ENCODE peak calls at places on chromosomes 16 and 17, in nine cellular contexts. One of them, this sample, is unnamed.

GRCh38 chr16:28313587-28313986 is 21.3 kb downstream of the SBK1 start:
- DNase-seq in thoracic aorta: no peak
- DNase-seq in IMR-90: no peak
- DNase-seq in A549: no peak
- DNase-seq in lower lobe of right lung: peak; percentile 20
- DNase-seq in lower leg skin: no peak
- DNase-seq in testis: no peak
- DNase-seq in left ventricle myocardium inferior: no peak
- DNase-seq in pancreas: no peak
- DNase-seq in this sample: no peak

GRCh38 chr16:15507299-15507958 is 73.0 kb downstream of the BMERB1 start:
- DNase-seq in thoracic aorta: no peak
- DNase-seq in IMR-90: peak; percentile 53
- DNase-seq in A549: no peak
- DNase-seq in lower lobe of right lung: no peak
- DNase-seq in lower leg skin: peak; percentile 66
- DNase-seq in testis: peak; percentile 42
- DNase-seq in left ventricle myocardium inferior: no peak
- DNase-seq in pancreas: no peak
- DNase-seq in this sample: no peak

GRCh38 chr16:67241008-67241900 is 6.0 kb downstream of the FHOD1 start:
- DNase-seq in thoracic aorta: no peak
- DNase-seq in IMR-90: peak; percentile 92
- DNase-seq in A549: peak; percentile 76
- DNase-seq in lower lobe of right lung: peak; percentile 90
- DNase-seq in lower leg skin: no peak
- DNase-seq in testis: no peak
- DNase-seq in left ventricle myocardium inferior: peak; percentile 81
- DNase-seq in pancreas: peak; percentile 66
- DNase-seq in this sample: no peak

GRCh38 chr16:49362230-49362629 is 11.4 kb upstream of the C16orf78 start:
- DNase-seq in thoracic aorta: no peak
- DNase-seq in IMR-90: no peak
- DNase-seq in A549: no peak
- DNase-seq in lower lobe of right lung: no peak
- DNase-seq in lower leg skin: no peak
- DNase-seq in testis: no peak
- DNase-seq in left ventricle myocardium inferior: no peak
- DNase-seq in pancreas: no peak
- DNase-seq in this sample: no peak

GRCh38 chr16:75483222-75483621 is 12.0 kb downstream of the CHST6 start:
- DNase-seq in thoracic aorta: no peak
- DNase-seq in IMR-90: peak; percentile 43
- DNase-seq in A549: no peak
- DNase-seq in lower lobe of right lung: no peak
- DNase-seq in lower leg skin: no peak
- DNase-seq in testis: no peak
- DNase-seq in left ventricle myocardium inferior: no peak
- DNase-seq in pancreas: no peak
- DNase-seq in this sample: no peak

GRCh38 chr17:66281671-66282369 is 20.6 kb upstream of the PRKCA start:
- DNase-seq in thoracic aorta: no peak
- DNase-seq in IMR-90: no peak
- DNase-seq in A549: no peak
- DNase-seq in lower lobe of right lung: no peak
- DNase-seq in lower leg skin: no peak
- DNase-seq in testis: no peak
- DNase-seq in left ventricle myocardium inferior: no peak
- DNase-seq in pancreas: no peak
- DNase-seq in this sample: no peak

GRCh38 chr16:85166699-85167588 is 54.7 kb upstream of the CIBAR2 start:
- DNase-seq in thoracic aorta: no peak
- DNase-seq in IMR-90: no peak
- DNase-seq in A549: no peak
- DNase-seq in lower lobe of right lung: peak; percentile 29
- DNase-seq in lower leg skin: no peak
- DNase-seq in testis: no peak
- DNase-seq in left ventricle myocardium inferior: no peak
- DNase-seq in pancreas: peak; percentile 64
- DNase-seq in this sample: no peak

GRCh38 chr17:48127371-48128051 is 19.9 kb downstream of the SNX11 start:
- DNase-seq in thoracic aorta: no peak
- DNase-seq in IMR-90: no peak
- DNase-seq in A549: peak; percentile 81
- DNase-seq in lower lobe of right lung: no peak
- DNase-seq in lower leg skin: no peak
- DNase-seq in testis: no peak
- DNase-seq in left ventricle myocardium inferior: no peak
- DNase-seq in pancreas: no peak
- DNase-seq in this sample: peak; percentile 35

DNA sequence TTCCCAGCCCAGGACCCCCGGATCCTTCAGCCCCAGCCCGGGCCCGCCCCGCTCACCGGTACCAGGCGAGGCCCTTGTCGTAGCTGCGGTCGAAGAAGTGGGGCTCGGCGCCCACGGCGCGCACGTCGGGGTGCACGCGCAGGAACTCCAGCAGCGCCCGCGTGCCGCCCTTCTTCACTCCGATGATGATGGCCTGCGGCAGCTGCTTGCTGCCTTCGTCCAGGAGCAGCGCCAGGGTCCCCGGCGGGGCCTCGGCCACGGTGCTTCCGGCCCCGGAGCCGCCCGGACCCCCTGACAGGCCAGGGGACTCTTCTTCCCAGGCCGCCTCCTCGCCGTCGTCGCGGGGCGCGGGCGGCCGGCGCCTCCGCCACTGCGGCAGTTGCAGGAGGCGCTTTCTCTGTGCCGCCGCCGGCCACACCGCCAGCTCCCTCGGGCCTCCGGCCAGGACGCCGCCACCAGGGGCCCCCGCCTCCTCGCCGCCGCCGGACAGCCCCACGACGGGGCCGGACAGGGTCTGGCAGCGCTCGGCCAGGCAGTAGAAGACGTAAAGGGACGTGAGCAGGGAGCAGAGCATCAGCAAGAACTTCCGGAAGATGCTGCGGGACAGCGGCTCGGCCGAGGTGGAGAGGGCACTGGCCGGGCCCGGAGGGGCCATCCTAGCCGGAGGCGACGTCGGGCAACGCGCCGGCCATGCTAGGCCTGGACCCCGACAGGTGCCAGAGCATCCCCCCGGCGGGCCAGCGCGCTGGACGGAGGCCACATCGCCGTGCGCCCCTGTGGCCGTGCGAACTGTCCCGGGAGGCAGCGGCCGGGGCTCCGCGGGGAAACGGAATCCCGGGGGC is 1.0 kb downstream of the HS3ST3A1 start:
- DNase-seq in thoracic aorta: no peak
- DNase-seq in IMR-90: peak; percentile 25
- DNase-seq in A549: no peak
- DNase-seq in lower lobe of right lung: no peak
- DNase-seq in lower leg skin: no peak
- DNase-seq in testis: no peak
- DNase-seq in left ventricle myocardium inferior: no peak
- DNase-seq in pancreas: no peak
- DNase-seq in this sample: peak; percentile 15
- TF ChIP-seq CTCF in thoracic aorta: no peak
- TF ChIP-seq CTCF in IMR-90: peak; percentile 0
- TF ChIP-seq CTCF in A549: no peak
- TF ChIP-seq CTCF in lower lobe of right lung: no peak
- TF ChIP-seq CTCF in lower leg skin: no peak
- TF ChIP-seq CTCF in testis: no peak
- TF ChIP-seq CTCF in left ventricle myocardium inferior: no peak
- TF ChIP-seq CTCF in pancreas: no peak
- TF ChIP-seq CTCF in this sample: no peak

GRCh38 chr17:77572065-77572601 is 386.4 kb upstream of the TNRC6C start:
- DNase-seq in thoracic aorta: no peak
- DNase-seq in IMR-90: no peak
- DNase-seq in A549: no peak
- DNase-seq in lower lobe of right lung: peak; percentile 37
- DNase-seq in lower leg skin: no peak
- DNase-seq in testis: no peak
- DNase-seq in left ventricle myocardium inferior: no peak
- DNase-seq in pancreas: no peak
- DNase-seq in this sample: peak; percentile 90

GRCh38 chr17:77570565-77570898 is 388.0 kb upstream of the TNRC6C start:
- DNase-seq in thoracic aorta: no peak
- DNase-seq in IMR-90: no peak
- DNase-seq in A549: no peak
- DNase-seq in lower lobe of right lung: peak; percentile 30
- DNase-seq in lower leg skin: no peak
- DNase-seq in testis: no peak
- DNase-seq in left ventricle myocardium inferior: no peak
- DNase-seq in pancreas: no peak
- DNase-seq in this sample: no peak

GRCh38 chr17:77571141-77571540 is 387.4 kb upstream of the TNRC6C start:
- DNase-seq in thoracic aorta: no peak
- DNase-seq in IMR-90: no peak
- DNase-seq in A549: no peak
- DNase-seq in lower lobe of right lung: peak; percentile 27
- DNase-seq in lower leg skin: no peak
- DNase-seq in testis: no peak
- DNase-seq in left ventricle myocardium inferior: no peak
- DNase-seq in pancreas: no peak
- DNase-seq in this sample: peak; percentile 95

GRCh38 chr17:77572851-77573250 is 385.7 kb upstream of the TNRC6C start:
- DNase-seq in thoracic aorta: no peak
- DNase-seq in IMR-90: no peak
- DNase-seq in A549: no peak
- DNase-seq in lower lobe of right lung: peak; percentile 11
- DNase-seq in lower leg skin: no peak
- DNase-seq in testis: no peak
- DNase-seq in left ventricle myocardium inferior: no peak
- DNase-seq in pancreas: no peak
- DNase-seq in this sample: no peak

DNA sequence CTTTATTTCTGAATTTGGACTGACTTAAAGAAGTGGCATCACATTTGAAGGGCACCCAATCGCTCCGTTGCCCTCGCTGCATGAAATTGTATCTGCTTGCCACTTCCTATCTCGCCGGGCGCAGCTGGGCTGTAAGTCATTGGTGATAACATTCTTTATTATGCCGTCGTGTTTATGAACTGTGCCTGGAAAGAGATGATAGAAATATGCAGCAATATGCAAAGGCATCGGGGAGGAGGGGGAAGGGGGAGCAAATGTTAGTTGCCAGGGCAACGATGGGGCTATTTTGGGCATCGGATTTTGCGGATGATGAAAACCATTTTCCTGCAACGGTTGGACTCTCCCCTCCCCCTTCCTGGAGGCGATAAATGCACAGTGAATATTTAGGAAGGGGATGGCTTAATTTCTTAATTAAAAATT is 386.9 kb upstream of the TNRC6C start:
- DNase-seq in thoracic aorta: no peak
- DNase-seq in IMR-90: peak; percentile 6
- DNase-seq in A549: no peak
- DNase-seq in lower lobe of right lung: peak; percentile 48
- DNase-seq in lower leg skin: no peak
- DNase-seq in testis: peak; percentile 37
- DNase-seq in left ventricle myocardium inferior: no peak
- DNase-seq in pancreas: no peak
- DNase-seq in this sample: no peak
- H3K4me3 ChIP-seq in thoracic aorta: peak overlapping the region; percentile 59
- H3K4me3 ChIP-seq in IMR-90: no peak overlapping the region
- H3K4me3 ChIP-seq in A549: no peak overlapping the region
- H3K4me3 ChIP-seq in lower lobe of right lung: peak overlapping the region; percentile 17
- H3K4me3 ChIP-seq in lower leg skin: no peak overlapping the region
- H3K4me3 ChIP-seq in testis: no peak overlapping the region
- H3K4me3 ChIP-seq in left ventricle myocardium inferior: peak overlapping the region; percentile 34
- H3K4me3 ChIP-seq in pancreas: no peak overlapping the region
- H3K4me3 ChIP-seq in this sample: peak overlapping the region; percentile 58

DNA sequence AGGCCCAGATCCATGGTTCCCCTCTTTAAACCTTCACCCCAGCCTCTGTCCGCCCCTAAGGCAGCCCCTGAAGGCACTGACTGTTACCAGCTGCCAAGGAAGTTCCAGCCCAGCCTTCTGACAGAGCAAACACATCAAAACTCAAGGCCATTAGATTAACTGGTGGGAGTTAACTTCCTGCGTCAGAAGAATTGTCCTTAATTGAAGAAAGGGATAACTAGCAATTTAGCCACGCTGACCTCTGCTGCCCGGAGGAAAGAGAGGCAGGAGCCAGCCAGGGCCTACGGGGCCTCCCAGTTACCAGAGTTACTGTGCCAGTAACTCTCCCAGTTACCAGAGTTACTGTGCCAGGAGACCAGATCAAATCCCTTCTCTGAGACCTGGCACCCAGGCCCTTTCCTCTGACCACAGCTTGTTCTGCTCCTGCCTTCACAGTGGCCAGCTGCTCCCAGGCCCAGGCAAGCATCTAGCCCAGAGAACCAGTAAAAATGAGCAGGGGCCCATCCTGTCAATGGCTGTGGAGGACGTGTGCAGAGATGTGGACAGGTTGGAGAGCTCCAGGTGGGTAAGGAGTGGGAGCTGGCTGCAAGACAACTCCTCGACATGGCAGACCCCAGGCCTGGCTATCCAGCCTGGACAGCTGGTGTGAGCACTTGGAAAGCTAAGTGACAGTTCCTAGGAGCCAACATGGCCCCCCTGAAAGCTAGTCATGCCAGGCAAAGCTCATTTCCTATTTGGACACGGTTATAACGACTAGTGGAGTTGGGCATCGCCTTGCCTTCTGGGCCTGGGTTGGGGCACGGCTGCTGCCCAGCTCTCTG is 2.8 kb upstream of the PITPNM3 start:
- DNase-seq in thoracic aorta: no peak
- DNase-seq in IMR-90: no peak
- DNase-seq in A549: no peak
- DNase-seq in lower lobe of right lung: peak; percentile 35
- DNase-seq in lower leg skin: no peak
- DNase-seq in testis: peak; percentile 67
- DNase-seq in left ventricle myocardium inferior: no peak
- DNase-seq in pancreas: no peak
- DNase-seq in this sample: no peak
- TF ChIP-seq CTCF in thoracic aorta: no peak
- TF ChIP-seq CTCF in IMR-90: no peak
- TF ChIP-seq CTCF in A549: peak; percentile 7
- TF ChIP-seq CTCF in lower lobe of right lung: no peak
- TF ChIP-seq CTCF in lower leg skin: no peak
- TF ChIP-seq CTCF in testis: peak; percentile 21
- TF ChIP-seq CTCF in left ventricle myocardium inferior: no peak
- TF ChIP-seq CTCF in pancreas: no peak
- TF ChIP-seq CTCF in this sample: no peak

GRCh38 chr17:3966720-3967363 is 2.6 kb upstream of the ATP2A3 start:
- DNase-seq in thoracic aorta: no peak
- DNase-seq in IMR-90: no peak
- DNase-seq in A549: no peak
- DNase-seq in lower lobe of right lung: no peak
- DNase-seq in lower leg skin: no peak
- DNase-seq in testis: no peak
- DNase-seq in left ventricle myocardium inferior: no peak
- DNase-seq in pancreas: peak; percentile 84
- DNase-seq in this sample: no peak

GRCh38 chr17:3969963-3970362 is 5.7 kb upstream of the ATP2A3 start:
- DNase-seq in thoracic aorta: no peak
- DNase-seq in IMR-90: no peak
- DNase-seq in A549: no peak
- DNase-seq in lower lobe of right lung: no peak
- DNase-seq in lower leg skin: no peak
- DNase-seq in testis: no peak
- DNase-seq in left ventricle myocardium inferior: no peak
- DNase-seq in pancreas: no peak
- DNase-seq in this sample: no peak

GRCh38 chr17:3968886-3969524 is 4.8 kb upstream of the ATP2A3 start:
- DNase-seq in thoracic aorta: no peak
- DNase-seq in IMR-90: no peak
- DNase-seq in A549: no peak
- DNase-seq in lower lobe of right lung: no peak
- DNase-seq in lower leg skin: no peak
- DNase-seq in testis: no peak
- DNase-seq in left ventricle myocardium inferior: no peak
- DNase-seq in pancreas: no peak
- DNase-seq in this sample: no peak

GRCh38 chr17:3970668-3971067 is 6.4 kb upstream of the ATP2A3 start:
- DNase-seq in thoracic aorta: no peak
- DNase-seq in IMR-90: no peak
- DNase-seq in A549: no peak
- DNase-seq in lower lobe of right lung: no peak
- DNase-seq in lower leg skin: no peak
- DNase-seq in testis: no peak
- DNase-seq in left ventricle myocardium inferior: no peak
- DNase-seq in pancreas: no peak
- DNase-seq in this sample: no peak

DNA sequence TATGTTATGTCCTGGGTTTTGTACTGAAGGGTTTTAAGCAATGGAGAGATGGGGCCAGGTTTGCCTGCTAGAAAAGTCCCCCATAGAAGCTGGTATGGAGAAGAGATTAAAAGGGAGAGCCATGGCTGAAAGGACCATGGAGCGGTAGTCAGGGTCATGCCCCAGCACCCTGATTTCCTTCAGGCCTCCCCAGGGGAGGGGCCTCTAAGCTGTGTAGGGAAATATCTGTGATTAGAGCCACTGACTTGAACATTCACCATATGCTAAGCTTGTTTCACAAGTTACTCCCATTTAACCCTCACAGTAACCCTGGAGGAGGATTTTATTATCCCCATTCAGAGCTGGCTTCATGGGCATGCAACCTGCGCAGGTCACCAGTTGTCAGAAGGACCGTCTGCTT is 3.8 kb upstream of the ATP2A3 start:
- DNase-seq in thoracic aorta: no peak
- DNase-seq in IMR-90: no peak
- DNase-seq in A549: no peak
- DNase-seq in lower lobe of right lung: no peak
- DNase-seq in lower leg skin: no peak
- DNase-seq in testis: no peak
- DNase-seq in left ventricle myocardium inferior: no peak
- DNase-seq in pancreas: no peak
- DNase-seq in this sample: peak; percentile 52
- H3K4me3 ChIP-seq in thoracic aorta: no peak overlapping the region
- H3K4me3 ChIP-seq in IMR-90: no peak overlapping the region
- H3K4me3 ChIP-seq in A549: no peak overlapping the region
- H3K4me3 ChIP-seq in lower lobe of right lung: no peak overlapping the region
- H3K4me3 ChIP-seq in lower leg skin: no peak overlapping the region
- H3K4me3 ChIP-seq in testis: no peak overlapping the region
- H3K4me3 ChIP-seq in left ventricle myocardium inferior: no peak overlapping the region
- H3K4me3 ChIP-seq in pancreas: no peak overlapping the region
- H3K4me3 ChIP-seq in this sample: no peak overlapping the region